ENCODE peak calls at places on chromosomes 6 and 20, in nine cellular contexts. P is HS-27A; C is WTC11; V is CD4-positive, alpha-beta memory T cell; M is mesenchymal stem cell; E is GM20000; A is NCI-H1092; N is NCI-H1105 treated with DMSO at 0.1 percent for 48 hours; D is left lung. U is an unnamed sample.

GRCh38 chr20:18400460-18400859 is 66.4 kb downstream of the DZANK1 start:
- DNase-seq in P (no peak), N (no peak), A (no peak), E (no peak), D (no peak), V (no peak), M (no peak), C (no peak), U (no peak)

GRCh38 chr20:11838076-11838636 is 79.5 kb upstream of the BTBD3 start:
- DNase-seq in C (no peak), D (no peak), A (no peak), N (no peak), P (no peak), V (no peak), M (no peak), E (no peak), U (no peak)

GRCh38 chr6:30618270-30618787 is 689 bp downstream of the MRPS18B start:
- DNase-seq in E (no peak), P (no peak), D (no peak), M (no peak), C (no peak), A (no peak), N (no peak), V (no peak), U (no peak)

GRCh38 chr6:33585403-33586107 is 5.5 kb upstream of the BAK1 start:
- DNase-seq in C (peak; percentile 92), P (peak; percentile 74), D (peak; percentile 79), E (peak; percentile 84), M (peak; percentile 67), N (peak; percentile 75), A (peak; percentile 47), V (peak; percentile 89), U (peak; percentile 90)

GRCh38 chr20:56171087-56172012 is 77.2 kb upstream of the MC3R start:
- DNase-seq in M (no peak), V (no peak), C (no peak), N (no peak), A (peak; percentile 3), D (no peak), E (no peak), P (no peak), U (no peak)

GRCh38 chr6:3722785-3723184 is 28.7 kb downstream of the PXDC1 start:
- DNase-seq in D (no peak), M (no peak), A (no peak), N (no peak), E (no peak), C (no peak), P (no peak), V (no peak), U (no peak)

GRCh38 chr20:31569163-31570020 is 35.7 kb upstream of the ID1 start:
- DNase-seq in C (peak; percentile 78), V (peak; percentile 59), A (peak; percentile 29), N (peak; percentile 73), P (no peak), M (peak; percentile 71), E (peak; percentile 68), D (no peak), U (peak; percentile 75)

GRCh38 chr20:53080969-53081871 is 109.1 kb downstream of the TSHZ2 start:
- DNase-seq in D (peak; percentile 43), E (no peak), V (no peak), N (no peak), C (no peak), P (no peak), A (no peak), M (peak; percentile 84), U (no peak)

GRCh38 chr20:64139200-64140081 is 24.8 kb upstream of the MYT1 start:
- DNase-seq in A (no peak), N (no peak), E (no peak), D (peak; percentile 21), P (no peak), M (no peak), V (no peak), C (peak; percentile 10), U (peak; percentile 56)

GRCh38 chr20:51326241-51326819 is 216.2 kb downstream of the NFATC2 start:
- DNase-seq in V (no peak), C (peak; percentile 76), P (no peak), M (peak; percentile 71), N (no peak), D (no peak), A (no peak), E (peak; percentile 58), U (no peak)

GRCh38 chr6:100464910-100465700 is at the start of gene SIM1:
- DNase-seq in C (peak; percentile 93), A (peak; percentile 67), V (no peak), N (no peak), D (no peak), M (peak; percentile 66), E (peak; percentile 85), P (peak; percentile 68), U (no peak)

GRCh38 chr20:9817654-9818053 is 21.2 kb downstream of the PAK5 start:
- DNase-seq in M (no peak), E (no peak), D (no peak), C (no peak), N (no peak), A (no peak), P (no peak), V (no peak), U (no peak)

GRCh38 chr6:132715204-132715603 is 1.3 kb upstream of the VNN1 start:
- DNase-seq in E (no peak), A (no peak), V (no peak), N (no peak), D (no peak), P (no peak), M (peak; percentile 83), C (peak; percentile 66), U (no peak)

GRCh38 chr6:148272084-148272483 is 70.6 kb upstream of the SASH1 start:
- DNase-seq in D (no peak), E (no peak), N (no peak), C (no peak), A (no peak), V (no peak), P (peak; percentile 22), M (peak; percentile 92), U (no peak)